ENCODE peak calls at places on chromosomes 5 and 9, in nine cellular contexts. One of them, this sample, is unnamed.

GRCh38 chr5:9361835-9362234 is 184.0 kb downstream of the SEMA5A start:
- DNase-seq in stimulated activated CD4-positive, alpha-beta T cell treated with anti-CD3 and anti-CD28 coated beads, TNF-alpha, amount 100 ng/mL, for 4 hours: no peak
- DNase-seq in HuH-7.5: peak
- DNase-seq in amygdala: peak
- DNase-seq in amniotic stem cell: no peak
- DNase-seq in BE2C: peak
- DNase-seq in activated gamma-delta T cell treated with Interleukin-2 at 50 U/mL for 16 hours: no peak
- DNase-seq in GM03348: no peak
- DNase-seq in GM23338: peak
- DNase-seq in this sample: peak

GRCh38 chr5:158451203-158451982 is 592.4 kb upstream of the CLINT1 start:
- DNase-seq in stimulated activated CD4-positive, alpha-beta T cell treated with anti-CD3 and anti-CD28 coated beads, TNF-alpha, amount 100 ng/mL, for 4 hours: no peak
- DNase-seq in HuH-7.5: no peak
- DNase-seq in amygdala: no peak
- DNase-seq in amniotic stem cell: no peak
- DNase-seq in BE2C: peak
- DNase-seq in activated gamma-delta T cell treated with Interleukin-2 at 50 U/mL for 16 hours: no peak
- DNase-seq in GM03348: peak
- DNase-seq in GM23338: no peak
- DNase-seq in this sample: peak

GRCh38 chr5:82277613-82277986 is 554 bp downstream of the RPS23 start:
- DNase-seq in stimulated activated CD4-positive, alpha-beta T cell treated with anti-CD3 and anti-CD28 coated beads, TNF-alpha, amount 100 ng/mL, for 4 hours: no peak
- DNase-seq in HuH-7.5: no peak
- DNase-seq in amygdala: no peak
- DNase-seq in amniotic stem cell: no peak
- DNase-seq in BE2C: no peak
- DNase-seq in activated gamma-delta T cell treated with Interleukin-2 at 50 U/mL for 16 hours: no peak
- DNase-seq in GM03348: no peak
- DNase-seq in GM23338: no peak
- DNase-seq in this sample: peak

GRCh38 chr5:122844916-122845252 is 529 bp upstream of the SNX24 start:
- DNase-seq in stimulated activated CD4-positive, alpha-beta T cell treated with anti-CD3 and anti-CD28 coated beads, TNF-alpha, amount 100 ng/mL, for 4 hours: no peak
- DNase-seq in HuH-7.5: no peak
- DNase-seq in amygdala: no peak
- DNase-seq in amniotic stem cell: no peak
- DNase-seq in BE2C: no peak
- DNase-seq in activated gamma-delta T cell treated with Interleukin-2 at 50 U/mL for 16 hours: no peak
- DNase-seq in GM03348: no peak
- DNase-seq in GM23338: no peak
- DNase-seq in this sample: no peak

GRCh38 chr5:151153766-151154272 is 3.8 kb downstream of the ANXA6 start:
- DNase-seq in stimulated activated CD4-positive, alpha-beta T cell treated with anti-CD3 and anti-CD28 coated beads, TNF-alpha, amount 100 ng/mL, for 4 hours: no peak
- DNase-seq in HuH-7.5: no peak
- DNase-seq in amygdala: no peak
- DNase-seq in amniotic stem cell: no peak
- DNase-seq in BE2C: no peak
- DNase-seq in activated gamma-delta T cell treated with Interleukin-2 at 50 U/mL for 16 hours: no peak
- DNase-seq in GM03348: no peak
- DNase-seq in GM23338: no peak
- DNase-seq in this sample: no peak

GRCh38 chr9:98778711-98779530 is 17.4 kb downstream of the ANKS6 start:
- DNase-seq in stimulated activated CD4-positive, alpha-beta T cell treated with anti-CD3 and anti-CD28 coated beads, TNF-alpha, amount 100 ng/mL, for 4 hours: no peak
- DNase-seq in HuH-7.5: peak
- DNase-seq in amygdala: no peak
- DNase-seq in amniotic stem cell: no peak
- DNase-seq in BE2C: no peak
- DNase-seq in activated gamma-delta T cell treated with Interleukin-2 at 50 U/mL for 16 hours: no peak
- DNase-seq in GM03348: no peak
- DNase-seq in GM23338: no peak
- DNase-seq in this sample: peak

GRCh38 chr9:86854898-86855523 is 92.3 kb downstream of the GAS1 start:
- DNase-seq in stimulated activated CD4-positive, alpha-beta T cell treated with anti-CD3 and anti-CD28 coated beads, TNF-alpha, amount 100 ng/mL, for 4 hours: no peak
- DNase-seq in HuH-7.5: peak
- DNase-seq in amygdala: no peak
- DNase-seq in amniotic stem cell: peak
- DNase-seq in BE2C: no peak
- DNase-seq in activated gamma-delta T cell treated with Interleukin-2 at 50 U/mL for 16 hours: no peak
- DNase-seq in GM03348: peak
- DNase-seq in GM23338: peak
- DNase-seq in this sample: no peak

GRCh38 chr9:110605586-110605985 is 26.0 kb upstream of the SVEP1 start:
- DNase-seq in stimulated activated CD4-positive, alpha-beta T cell treated with anti-CD3 and anti-CD28 coated beads, TNF-alpha, amount 100 ng/mL, for 4 hours: no peak
- DNase-seq in HuH-7.5: no peak
- DNase-seq in amygdala: no peak
- DNase-seq in amniotic stem cell: no peak
- DNase-seq in BE2C: no peak
- DNase-seq in activated gamma-delta T cell treated with Interleukin-2 at 50 U/mL for 16 hours: no peak
- DNase-seq in GM03348: no peak
- DNase-seq in GM23338: no peak
- DNase-seq in this sample: no peak

GRCh38 chr5:2538169-2538568 is 213.3 kb downstream of the IRX2 start:
- DNase-seq in stimulated activated CD4-positive, alpha-beta T cell treated with anti-CD3 and anti-CD28 coated beads, TNF-alpha, amount 100 ng/mL, for 4 hours: no peak
- DNase-seq in HuH-7.5: no peak
- DNase-seq in amygdala: no peak
- DNase-seq in amniotic stem cell: no peak
- DNase-seq in BE2C: no peak
- DNase-seq in activated gamma-delta T cell treated with Interleukin-2 at 50 U/mL for 16 hours: no peak
- DNase-seq in GM03348: no peak
- DNase-seq in GM23338: peak
- DNase-seq in this sample: no peak

This sample was measured in NCI-H82.